ENCODE peak calls at places on chromosomes 1 and 21, in eight cellular contexts. One of them, this sample, is unnamed.

GRCh38 chr1:114828251-114828650 is 26.4 kb upstream of the SYCP1 start:
- DNase-seq in keratinocyte: peak
- DNase-seq in HCT116: no peak
- DNase-seq in hepatocyte: no peak
- DNase-seq in fibroblast of lung: no peak
- DNase-seq in PC-9: no peak
- DNase-seq in OCI-LY7: no peak
- DNase-seq in mammary epithelial cell: peak
- DNase-seq in this sample: no peak

GRCh38 chr1:152188673-152189591 is 29.9 kb upstream of the RPTN start:
- DNase-seq in keratinocyte: no peak
- DNase-seq in HCT116: no peak
- DNase-seq in hepatocyte: no peak
- DNase-seq in fibroblast of lung: peak
- DNase-seq in PC-9: no peak
- DNase-seq in OCI-LY7: peak
- DNase-seq in mammary epithelial cell: peak
- DNase-seq in this sample: peak

GRCh38 chr1:178768423-178768822 is 43.4 kb downstream of the RALGPS2 start:
- DNase-seq in keratinocyte: no peak
- DNase-seq in HCT116: peak
- DNase-seq in hepatocyte: no peak
- DNase-seq in fibroblast of lung: peak
- DNase-seq in PC-9: no peak
- DNase-seq in OCI-LY7: peak
- DNase-seq in mammary epithelial cell: no peak
- DNase-seq in this sample: peak

GRCh38 chr21:25281134-25281533 is 326.1 kb downstream of the MRPL39 start:
- DNase-seq in keratinocyte: no peak
- DNase-seq in HCT116: no peak
- DNase-seq in hepatocyte: no peak
- DNase-seq in fibroblast of lung: no peak
- DNase-seq in PC-9: no peak
- DNase-seq in OCI-LY7: no peak
- DNase-seq in mammary epithelial cell: no peak
- DNase-seq in this sample: peak

GRCh38 chr21:28261291-28261690 is 731.4 kb downstream of the LTN1 start:
- DNase-seq in keratinocyte: no peak
- DNase-seq in HCT116: no peak
- DNase-seq in hepatocyte: no peak
- DNase-seq in fibroblast of lung: no peak
- DNase-seq in PC-9: no peak
- DNase-seq in OCI-LY7: no peak
- DNase-seq in mammary epithelial cell: no peak
- DNase-seq in this sample: no peak

GRCh38 chr1:149906561-149906960 is 7.2 kb downstream of the BOLA1 start:
- DNase-seq in keratinocyte: no peak
- DNase-seq in HCT116: no peak
- DNase-seq in hepatocyte: no peak
- DNase-seq in fibroblast of lung: no peak
- DNase-seq in PC-9: no peak
- DNase-seq in OCI-LY7: no peak
- DNase-seq in mammary epithelial cell: no peak
- DNase-seq in this sample: no peak

GRCh38 chr21:17679002-17679600 is 66.4 kb upstream of the BTG3 start:
- DNase-seq in keratinocyte: peak
- DNase-seq in HCT116: peak
- DNase-seq in hepatocyte: peak
- DNase-seq in fibroblast of lung: peak
- DNase-seq in PC-9: peak
- DNase-seq in OCI-LY7: peak
- DNase-seq in mammary epithelial cell: peak
- DNase-seq in this sample: peak

GRCh38 chr1:76503100-76503499 is 364.2 kb upstream of the ST6GALNAC5 start:
- DNase-seq in keratinocyte: no peak
- DNase-seq in HCT116: no peak
- DNase-seq in hepatocyte: no peak
- DNase-seq in fibroblast of lung: no peak
- DNase-seq in PC-9: no peak
- DNase-seq in OCI-LY7: no peak
- DNase-seq in mammary epithelial cell: no peak
- DNase-seq in this sample: no peak

GRCh38 chr1:234782821-234783220 is 172.8 kb upstream of the IRF2BP2 start:
- DNase-seq in keratinocyte: no peak
- DNase-seq in HCT116: no peak
- DNase-seq in hepatocyte: no peak
- DNase-seq in fibroblast of lung: no peak
- DNase-seq in PC-9: no peak
- DNase-seq in OCI-LY7: no peak
- DNase-seq in mammary epithelial cell: no peak
- DNase-seq in this sample: no peak

GRCh38 chr1:109567823-109568222 is 19.4 kb downstream of the GNAI3 start:
- DNase-seq in keratinocyte: no peak
- DNase-seq in HCT116: no peak
- DNase-seq in hepatocyte: no peak
- DNase-seq in fibroblast of lung: no peak
- DNase-seq in PC-9: no peak
- DNase-seq in OCI-LY7: no peak
- DNase-seq in mammary epithelial cell: no peak
- DNase-seq in this sample: no peak

GRCh38 chr1:243253211-243253926 is 1.7 kb downstream of the CEP170 start:
- DNase-seq in keratinocyte: no peak
- DNase-seq in HCT116: no peak
- DNase-seq in hepatocyte: no peak
- DNase-seq in fibroblast of lung: no peak
- DNase-seq in PC-9: no peak
- DNase-seq in OCI-LY7: peak
- DNase-seq in mammary epithelial cell: peak
- DNase-seq in this sample: peak

GRCh38 chr1:9942399-9942938 is 722 bp downstream of the LZIC start:
- DNase-seq in keratinocyte: no peak
- DNase-seq in HCT116: no peak
- DNase-seq in hepatocyte: peak
- DNase-seq in fibroblast of lung: peak
- DNase-seq in PC-9: peak
- DNase-seq in OCI-LY7: peak
- DNase-seq in mammary epithelial cell: peak
- DNase-seq in this sample: peak

GRCh38 chr1:10975567-10976326 is 36.7 kb upstream of the TARDBP start:
- DNase-seq in keratinocyte: peak
- DNase-seq in HCT116: no peak
- DNase-seq in hepatocyte: peak
- DNase-seq in fibroblast of lung: peak
- DNase-seq in PC-9: peak
- DNase-seq in OCI-LY7: no peak
- DNase-seq in mammary epithelial cell: peak
- DNase-seq in this sample: peak

GRCh38 chr1:10152709-10153284 is 57.6 kb upstream of the KIF1B start:
- DNase-seq in keratinocyte: no peak
- DNase-seq in HCT116: peak
- DNase-seq in hepatocyte: peak
- DNase-seq in fibroblast of lung: peak
- DNase-seq in PC-9: no peak
- DNase-seq in OCI-LY7: peak
- DNase-seq in mammary epithelial cell: peak
- DNase-seq in this sample: peak

GRCh38 chr1:61050541-61051454 is 31.6 kb upstream of the NFIA start:
- DNase-seq in keratinocyte: no peak
- DNase-seq in HCT116: no peak
- DNase-seq in hepatocyte: peak
- DNase-seq in fibroblast of lung: no peak
- DNase-seq in PC-9: no peak
- DNase-seq in OCI-LY7: no peak
- DNase-seq in mammary epithelial cell: no peak
- DNase-seq in this sample: peak

GRCh38 chr1:206572835-206573771 is 39.2 kb downstream of the EIF2D start:
- DNase-seq in keratinocyte: no peak
- DNase-seq in HCT116: no peak
- DNase-seq in hepatocyte: no peak
- DNase-seq in fibroblast of lung: no peak
- DNase-seq in PC-9: no peak
- DNase-seq in OCI-LY7: no peak
- DNase-seq in mammary epithelial cell: no peak
- DNase-seq in this sample: no peak

DNA sequence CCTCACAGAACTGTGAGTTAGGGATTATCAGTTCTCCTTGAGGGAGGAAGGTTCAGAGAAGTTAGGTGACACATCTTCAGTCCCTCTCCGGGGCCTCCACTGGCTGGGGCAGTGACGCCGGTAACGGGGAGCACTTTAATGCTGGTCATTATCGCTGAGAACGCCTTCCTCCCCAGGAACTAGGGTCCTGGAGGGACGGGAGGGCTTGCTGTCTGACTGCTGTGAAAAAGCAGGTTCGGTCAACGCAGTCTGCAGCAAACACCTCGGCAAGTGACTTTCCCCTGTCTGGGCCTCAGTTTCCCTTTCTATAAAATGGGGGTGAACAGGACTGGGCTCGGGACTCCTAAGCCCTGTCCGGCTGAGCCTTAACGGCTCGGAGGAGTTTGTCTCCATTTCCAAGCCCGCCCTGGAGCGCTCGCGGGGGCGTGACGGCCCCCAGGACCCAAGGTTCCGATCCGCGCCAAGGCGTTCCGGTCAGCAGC is 341 bp upstream of the TMEM61 start:
- DNase-seq in keratinocyte: no peak
- DNase-seq in HCT116: no peak
- DNase-seq in hepatocyte: no peak
- DNase-seq in fibroblast of lung: no peak
- DNase-seq in PC-9: no peak
- DNase-seq in OCI-LY7: no peak
- DNase-seq in mammary epithelial cell: no peak
- DNase-seq in this sample: peak
- H3K4me3 ChIP-seq in keratinocyte: peak
- H3K4me3 ChIP-seq in HCT116: peak
- H3K4me3 ChIP-seq in hepatocyte: peak
- H3K4me3 ChIP-seq in fibroblast of lung: no peak
- H3K4me3 ChIP-seq in PC-9: peak
- H3K4me3 ChIP-seq in OCI-LY7: no peak
- H3K4me3 ChIP-seq in mammary epithelial cell: peak
- H3K4me3 ChIP-seq in this sample: peak

GRCh38 chr21:33852495-33852894 is 63.1 kb downstream of the ATP5PO start:
- DNase-seq in keratinocyte: no peak
- DNase-seq in HCT116: no peak
- DNase-seq in hepatocyte: no peak
- DNase-seq in fibroblast of lung: no peak
- DNase-seq in PC-9: no peak
- DNase-seq in OCI-LY7: no peak
- DNase-seq in mammary epithelial cell: no peak
- DNase-seq in this sample: no peak

GRCh38 chr21:33854604-33855003 is 61.0 kb downstream of the ATP5PO start:
- DNase-seq in keratinocyte: peak
- DNase-seq in HCT116: no peak
- DNase-seq in hepatocyte: no peak
- DNase-seq in fibroblast of lung: no peak
- DNase-seq in PC-9: peak
- DNase-seq in OCI-LY7: no peak
- DNase-seq in mammary epithelial cell: peak
- DNase-seq in this sample: no peak

GRCh38 chr21:33857846-33858671 is 57.5 kb downstream of the ATP5PO start:
- DNase-seq in keratinocyte: no peak
- DNase-seq in HCT116: no peak
- DNase-seq in hepatocyte: no peak
- DNase-seq in fibroblast of lung: no peak
- DNase-seq in PC-9: no peak
- DNase-seq in OCI-LY7: no peak
- DNase-seq in mammary epithelial cell: no peak
- DNase-seq in this sample: no peak

GRCh38 chr21:33856893-33857527 is 58.6 kb downstream of the ATP5PO start:
- DNase-seq in keratinocyte: no peak
- DNase-seq in HCT116: no peak
- DNase-seq in hepatocyte: no peak
- DNase-seq in fibroblast of lung: no peak
- DNase-seq in PC-9: no peak
- DNase-seq in OCI-LY7: no peak
- DNase-seq in mammary epithelial cell: no peak
- DNase-seq in this sample: no peak

GRCh38 chr21:33855190-33855589 is 60.4 kb downstream of the ATP5PO start:
- DNase-seq in keratinocyte: no peak
- DNase-seq in HCT116: no peak
- DNase-seq in hepatocyte: no peak
- DNase-seq in fibroblast of lung: no peak
- DNase-seq in PC-9: no peak
- DNase-seq in OCI-LY7: peak
- DNase-seq in mammary epithelial cell: no peak
- DNase-seq in this sample: no peak
- TF ChIP-seq CTCF in keratinocyte: no peak
- TF ChIP-seq CTCF in HCT116: peak
- TF ChIP-seq CTCF in hepatocyte: no peak
- TF ChIP-seq CTCF in fibroblast of lung: no peak
- TF ChIP-seq CTCF in PC-9: no peak
- TF ChIP-seq CTCF in OCI-LY7: peak
- TF ChIP-seq CTCF in mammary epithelial cell: no peak
- TF ChIP-seq CTCF in this sample: no peak

GRCh38 chr1:17209446-17209845 is 4.5 kb downstream of the PADI1 start:
- DNase-seq in keratinocyte: no peak
- DNase-seq in HCT116: no peak
- DNase-seq in hepatocyte: no peak
- DNase-seq in fibroblast of lung: no peak
- DNase-seq in PC-9: no peak
- DNase-seq in OCI-LY7: no peak
- DNase-seq in mammary epithelial cell: no peak
- DNase-seq in this sample: no peak

GRCh38 chr1:17207046-17207445 is 2.1 kb downstream of the PADI1 start:
- DNase-seq in keratinocyte: no peak
- DNase-seq in HCT116: no peak
- DNase-seq in hepatocyte: no peak
- DNase-seq in fibroblast of lung: no peak
- DNase-seq in PC-9: peak
- DNase-seq in OCI-LY7: peak
- DNase-seq in mammary epithelial cell: no peak
- DNase-seq in this sample: no peak

GRCh38 chr1:17208546-17208945 is 3.6 kb downstream of the PADI1 start:
- DNase-seq in keratinocyte: no peak
- DNase-seq in HCT116: no peak
- DNase-seq in hepatocyte: no peak
- DNase-seq in fibroblast of lung: no peak
- DNase-seq in PC-9: no peak
- DNase-seq in OCI-LY7: no peak
- DNase-seq in mammary epithelial cell: no peak
- DNase-seq in this sample: peak

GRCh38 chr1:17207540-17207939 is 2.6 kb downstream of the PADI1 start:
- DNase-seq in keratinocyte: no peak
- DNase-seq in HCT116: no peak
- DNase-seq in hepatocyte: no peak
- DNase-seq in fibroblast of lung: no peak
- DNase-seq in PC-9: peak
- DNase-seq in OCI-LY7: no peak
- DNase-seq in mammary epithelial cell: no peak
- DNase-seq in this sample: no peak

GRCh38 chr1:17207966-17208418 is 3.1 kb downstream of the PADI1 start:
- DNase-seq in keratinocyte: peak
- DNase-seq in HCT116: peak
- DNase-seq in hepatocyte: no peak
- DNase-seq in fibroblast of lung: peak
- DNase-seq in PC-9: peak
- DNase-seq in OCI-LY7: peak
- DNase-seq in mammary epithelial cell: peak
- DNase-seq in this sample: peak
- H2AFZ ChIP-seq in keratinocyte: no peak
- H2AFZ ChIP-seq in HCT116: no peak
- H2AFZ ChIP-seq in hepatocyte: no peak
- H2AFZ ChIP-seq in fibroblast of lung: no peak
- H2AFZ ChIP-seq in PC-9: no peak
- H2AFZ ChIP-seq in OCI-LY7: no peak
- H2AFZ ChIP-seq in mammary epithelial cell: no peak
- H2AFZ ChIP-seq in this sample: no peak

GRCh38 chr1:40740039-40740991 is 43.3 kb upstream of the KCNQ4 start:
- DNase-seq in keratinocyte: no peak
- DNase-seq in HCT116: no peak
- DNase-seq in hepatocyte: no peak
- DNase-seq in fibroblast of lung: peak
- DNase-seq in PC-9: no peak
- DNase-seq in OCI-LY7: no peak
- DNase-seq in mammary epithelial cell: no peak
- DNase-seq in this sample: no peak
- H3K4me3 ChIP-seq in keratinocyte: no peak
- H3K4me3 ChIP-seq in HCT116: no peak
- H3K4me3 ChIP-seq in hepatocyte: no peak
- H3K4me3 ChIP-seq in fibroblast of lung: no peak
- H3K4me3 ChIP-seq in PC-9: no peak
- H3K4me3 ChIP-seq in OCI-LY7: no peak
- H3K4me3 ChIP-seq in mammary epithelial cell: no peak
- H3K4me3 ChIP-seq in this sample: no peak